ENCODE peak calls at places on chromosomes 5 and 9, in eight cellular contexts. I is left cardiac atrium; B is left ventricle myocardium inferior; Z is kidney glomerular epithelial cell; Y is posterior vena cava; C is activated CD8-positive, alpha-beta memory T cell treated with anti-CD3 and anti-CD28 coated beads, Interleukin-2, amount 10 ng/mL, durations not matched to agents 7 days and 5 days; X is ACHN; P is nephron progenitor cell. K is an unnamed sample.

GRCh38 chr5:139232161-139232724 is 34.1 kb upstream of the SIL1 start:
- DNase-seq in I (no peak), B (no peak), Z (no peak), Y (no peak), C (no peak), X (no peak), P (no peak), K (no peak)

GRCh38 chr5:171863928-171864327 is 78.3 kb downstream of the SMIM23 start:
- DNase-seq in I (no peak), B (no peak), Z (peak; percentile 73), Y (no peak), C (no peak), X (no peak), P (no peak), K (peak; percentile 93)

GRCh38 chr9:114643906-114644305 is 13.7 kb downstream of the TEX53 start:
- DNase-seq in I (no peak), B (no peak), Z (no peak), Y (no peak), C (no peak), X (no peak), P (no peak), K (no peak)

GRCh38 chr5:140093179-140093578 is 20.7 kb upstream of the PURA start:
- DNase-seq in I (no peak), B (no peak), Z (no peak), Y (no peak), C (no peak), X (no peak), P (no peak), K (no peak)

GRCh38 chr5:54821445-54822330 is 163.7 kb downstream of the ESM1 start:
- DNase-seq in I (no peak), B (no peak), Z (no peak), Y (no peak), C (no peak), X (no peak), P (no peak), K (no peak)

GRCh38 chr5:55220433-55221185 is 6.5 kb downstream of the MCIDAS start:
- DNase-seq in I (peak; percentile 30), B (no peak), Z (no peak), Y (no peak), C (no peak), X (no peak), P (peak; percentile 57), K (no peak)

GRCh38 chr9:86354882-86355399 is 731 bp upstream of the TUT7 start:
- DNase-seq in I (no peak), B (no peak), Z (peak; percentile 38), Y (no peak), C (no peak), X (no peak), P (no peak), K (peak; percentile 50)

GRCh38 chr9:136587145-136587943 is 41.5 kb upstream of the NOTCH1 start:
- DNase-seq in I (peak; percentile 81), B (peak; percentile 91), Z (peak; percentile 55), Y (peak; percentile 92), C (no peak), X (no peak), P (peak; percentile 90), K (peak; percentile 66)

GRCh38 chr9:101478906-101479305 is 43.3 kb upstream of the ALDOB start:
- DNase-seq in I (no peak), B (no peak), Z (no peak), Y (no peak), C (no peak), X (no peak), P (no peak), K (no peak)

GRCh38 chr5:5105531-5105930 is 34.6 kb upstream of the ADAMTS16 start:
- DNase-seq in I (no peak), B (no peak), Z (no peak), Y (no peak), C (no peak), X (no peak), P (no peak), K (no peak)

GRCh38 chr9:24036459-24036858 is 210.4 kb upstream of the ELAVL2 start:
- DNase-seq in I (no peak), B (no peak), Z (no peak), Y (no peak), C (no peak), X (no peak), P (no peak), K (no peak)

GRCh38 chr9:16230731-16231130 is 639.7 kb downstream of the BNC2 start:
- DNase-seq in I (no peak), B (no peak), Z (no peak), Y (no peak), C (no peak), X (no peak), P (no peak), K (no peak)

GRCh38 chr9:4421847-4422246 is 68.4 kb upstream of the SLC1A1 start:
- DNase-seq in I (no peak), B (no peak), Z (no peak), Y (no peak), C (no peak), X (no peak), P (no peak), K (no peak)

GRCh38 chr9:75788006-75788634 is 102.4 kb upstream of the PCSK5 start:
- DNase-seq in I (no peak), B (peak; percentile 25), Z (no peak), Y (no peak), C (no peak), X (no peak), P (no peak), K (peak; percentile 92)

GRCh38 chr9:95092321-95093072 is 225.0 kb downstream of the FANCC start:
- DNase-seq in I (peak; percentile 62), B (no peak), Z (peak; percentile 76), Y (peak; percentile 86), C (no peak), X (no peak), P (no peak), K (peak; percentile 96)

GRCh38 chr5:112006721-112007120 is 249.7 kb upstream of the NREP start:
- DNase-seq in I (no peak), B (no peak), Z (peak; percentile 3), Y (no peak), C (no peak), X (no peak), P (no peak), K (peak; percentile 68)

GRCh38 chr5:74017112-74017511 is 391.1 kb downstream of the ARHGEF28 start:
- DNase-seq in I (no peak), B (no peak), Z (no peak), Y (no peak), C (no peak), X (no peak), P (no peak), K (no peak)

GRCh38 chr5:178483620-178484019 is 106.6 kb downstream of the COL23A1 start:
- DNase-seq in I (peak; percentile 38), B (peak; percentile 32), Z (no peak), Y (no peak), C (peak; percentile 65), X (no peak), P (no peak), K (no peak)

GRCh38 chr5:177600458-177601018 is 606 bp downstream of the B4GALT7 start:
- DNase-seq in I (no peak), B (no peak), Z (peak; percentile 12), Y (no peak), C (peak; percentile 43), X (peak; percentile 7), P (no peak), K (peak; percentile 38)

GRCh38 chr9:15617782-15618181 is 64.9 kb downstream of the CCDC171 start:
- DNase-seq in I (no peak), B (no peak), Z (no peak), Y (no peak), C (no peak), X (no peak), P (no peak), K (no peak)

GRCh38 chr9:16255217-16255616 is 615.3 kb downstream of the BNC2 start:
- DNase-seq in I (no peak), B (no peak), Z (no peak), Y (no peak), C (no peak), X (no peak), P (no peak), K (no peak)

GRCh38 chr5:141651728-141652105 is 499 bp upstream of the FCHSD1 start:
- DNase-seq in I (no peak), B (no peak), Z (no peak), Y (no peak), C (no peak), X (no peak), P (no peak), K (no peak)

GRCh38 chr5:108093186-108093585 is 288.7 kb downstream of the FBXL17 start:
- DNase-seq in I (no peak), B (no peak), Z (peak; percentile 1), Y (no peak), C (no peak), X (peak; percentile 25), P (no peak), K (peak; percentile 70)

GRCh38 chr9:14780251-14780650 is 57.7 kb upstream of the CER1 start:
- DNase-seq in I (no peak), B (no peak), Z (no peak), Y (no peak), C (no peak), X (no peak), P (no peak), K (no peak)

GRCh38 chr9:112629890-112630485 is 87.9 kb downstream of the INIP start:
- DNase-seq in I (no peak), B (no peak), Z (no peak), Y (no peak), C (no peak), X (no peak), P (no peak), K (no peak)

GRCh38 chr5:18003784-18004183 is 369.5 kb downstream of the TAF11L14 start:
- DNase-seq in I (no peak), B (no peak), Z (no peak), Y (no peak), C (no peak), X (no peak), P (no peak), K (no peak)

GRCh38 chr5:112411903-112412302 is 7.2 kb downstream of the EPB41L4A start:
- DNase-seq in I (no peak), B (no peak), Z (peak; percentile 16), Y (no peak), C (no peak), X (no peak), P (no peak), K (no peak)